ENCODE peak calls at places on chromosomes 7 and 10, in nine cellular contexts. One of them, this sample, is unnamed.

GRCh38 chr10:8331896-8332729 is 277.6 kb downstream of the GATA3 start:
- DNase-seq in DND-41: peak
- DNase-seq in adrenal gland: peak
- DNase-seq in heart right ventricle: peak
- DNase-seq in fibroblast of pulmonary artery: peak
- DNase-seq in choroid plexus epithelial cell: peak
- DNase-seq in prostate gland: peak
- DNase-seq in AG04449: no peak
- DNase-seq in fibroblast of mammary gland: peak
- DNase-seq in this sample: peak

GRCh38 chr7:38889872-38890432 is 19.0 kb downstream of the VPS41 start:
- DNase-seq in DND-41: no peak
- DNase-seq in AG04449: no peak
- DNase-seq in fibroblast of pulmonary artery: no peak
- DNase-seq in heart right ventricle: no peak
- DNase-seq in choroid plexus epithelial cell: no peak
- DNase-seq in adrenal gland: no peak
- DNase-seq in prostate gland: no peak
- DNase-seq in fibroblast of mammary gland: no peak
- DNase-seq in this sample: no peak

GRCh38 chr10:36351159-36351558 is 709.1 kb upstream of the FZD8 start:
- DNase-seq in DND-41: no peak
- DNase-seq in heart right ventricle: no peak
- DNase-seq in fibroblast of pulmonary artery: peak
- DNase-seq in prostate gland: peak
- DNase-seq in fibroblast of mammary gland: no peak
- DNase-seq in AG04449: no peak
- DNase-seq in choroid plexus epithelial cell: no peak
- DNase-seq in adrenal gland: no peak
- DNase-seq in this sample: peak

GRCh38 chr7:156620246-156620775 is 20.3 kb upstream of the RNF32 start:
- DNase-seq in fibroblast of mammary gland: no peak
- DNase-seq in choroid plexus epithelial cell: no peak
- DNase-seq in heart right ventricle: no peak
- DNase-seq in fibroblast of pulmonary artery: no peak
- DNase-seq in prostate gland: no peak
- DNase-seq in adrenal gland: no peak
- DNase-seq in DND-41: no peak
- DNase-seq in AG04449: no peak
- DNase-seq in this sample: no peak

GRCh38 chr10:30589441-30589840 is 40.1 kb downstream of the LYZL2 start:
- DNase-seq in AG04449: no peak
- DNase-seq in prostate gland: no peak
- DNase-seq in fibroblast of pulmonary artery: no peak
- DNase-seq in choroid plexus epithelial cell: no peak
- DNase-seq in adrenal gland: no peak
- DNase-seq in DND-41: no peak
- DNase-seq in fibroblast of mammary gland: no peak
- DNase-seq in heart right ventricle: no peak
- DNase-seq in this sample: no peak

GRCh38 chr7:153027210-153027609 is 267.7 kb downstream of the ACTR3B start:
- DNase-seq in prostate gland: no peak
- DNase-seq in adrenal gland: no peak
- DNase-seq in heart right ventricle: no peak
- DNase-seq in fibroblast of pulmonary artery: no peak
- DNase-seq in fibroblast of mammary gland: no peak
- DNase-seq in AG04449: no peak
- DNase-seq in DND-41: no peak
- DNase-seq in choroid plexus epithelial cell: no peak
- DNase-seq in this sample: no peak

GRCh38 chr7:90387470-90388240 is 15.6 kb upstream of the CLDN12 start:
- DNase-seq in adrenal gland: no peak
- DNase-seq in prostate gland: no peak
- DNase-seq in DND-41: no peak
- DNase-seq in choroid plexus epithelial cell: peak
- DNase-seq in fibroblast of pulmonary artery: peak
- DNase-seq in AG04449: no peak
- DNase-seq in fibroblast of mammary gland: peak
- DNase-seq in heart right ventricle: no peak
- DNase-seq in this sample: peak

GRCh38 chr7:129438839-129439640 is 4.8 kb downstream of the STRIP2 start:
- DNase-seq in prostate gland: no peak
- DNase-seq in heart right ventricle: no peak
- DNase-seq in AG04449: no peak
- DNase-seq in fibroblast of mammary gland: peak
- DNase-seq in DND-41: no peak
- DNase-seq in fibroblast of pulmonary artery: peak
- DNase-seq in adrenal gland: no peak
- DNase-seq in choroid plexus epithelial cell: peak
- DNase-seq in this sample: peak

GRCh38 chr7:129225206-129225930 is 538 bp downstream of the AHCYL2 start:
- DNase-seq in DND-41: peak
- DNase-seq in prostate gland: peak
- DNase-seq in fibroblast of pulmonary artery: peak
- DNase-seq in choroid plexus epithelial cell: peak
- DNase-seq in adrenal gland: peak
- DNase-seq in heart right ventricle: peak
- DNase-seq in AG04449: no peak
- DNase-seq in fibroblast of mammary gland: peak
- DNase-seq in this sample: peak

GRCh38 chr7:133629696-133630095 is 376.8 kb downstream of the EXOC4 start:
- DNase-seq in fibroblast of pulmonary artery: no peak
- DNase-seq in choroid plexus epithelial cell: no peak
- DNase-seq in heart right ventricle: no peak
- DNase-seq in AG04449: no peak
- DNase-seq in adrenal gland: no peak
- DNase-seq in DND-41: no peak
- DNase-seq in fibroblast of mammary gland: peak
- DNase-seq in prostate gland: no peak
- DNase-seq in this sample: no peak

GRCh38 chr7:48337012-48337621 is 165.9 kb downstream of the ABCA13 start:
- DNase-seq in AG04449: no peak
- DNase-seq in prostate gland: no peak
- DNase-seq in fibroblast of mammary gland: peak
- DNase-seq in DND-41: no peak
- DNase-seq in heart right ventricle: no peak
- DNase-seq in fibroblast of pulmonary artery: peak
- DNase-seq in adrenal gland: no peak
- DNase-seq in choroid plexus epithelial cell: peak
- DNase-seq in this sample: peak

GRCh38 chr10:100986952-100987684 is at the start of the genes MRPL43 and TWNK:
- DNase-seq in fibroblast of mammary gland: peak
- DNase-seq in AG04449: no peak
- DNase-seq in prostate gland: peak
- DNase-seq in heart right ventricle: peak
- DNase-seq in fibroblast of pulmonary artery: peak
- DNase-seq in choroid plexus epithelial cell: peak
- DNase-seq in DND-41: peak
- DNase-seq in adrenal gland: peak
- DNase-seq in this sample: peak

GRCh38 chr7:67518580-67518979 is 521.9 kb downstream of the TYW1 start:
- DNase-seq in heart right ventricle: peak
- DNase-seq in prostate gland: no peak
- DNase-seq in DND-41: no peak
- DNase-seq in AG04449: no peak
- DNase-seq in adrenal gland: peak
- DNase-seq in fibroblast of pulmonary artery: no peak
- DNase-seq in fibroblast of mammary gland: no peak
- DNase-seq in choroid plexus epithelial cell: no peak
- DNase-seq in this sample: no peak

GRCh38 chr7:23893942-23894890 is 184.2 kb downstream of the STK31 start:
- DNase-seq in DND-41: peak
- DNase-seq in fibroblast of pulmonary artery: peak
- DNase-seq in AG04449: no peak
- DNase-seq in heart right ventricle: no peak
- DNase-seq in prostate gland: no peak
- DNase-seq in adrenal gland: no peak
- DNase-seq in choroid plexus epithelial cell: peak
- DNase-seq in fibroblast of mammary gland: no peak
- DNase-seq in this sample: no peak

GRCh38 chr7:24926623-24927539 is 53.1 kb downstream of the OSBPL3 start:
- DNase-seq in choroid plexus epithelial cell: peak
- DNase-seq in DND-41: no peak
- DNase-seq in AG04449: peak
- DNase-seq in fibroblast of mammary gland: peak
- DNase-seq in fibroblast of pulmonary artery: peak
- DNase-seq in prostate gland: no peak
- DNase-seq in adrenal gland: no peak
- DNase-seq in heart right ventricle: no peak
- DNase-seq in this sample: peak

GRCh38 chr7:42831051-42831952 is 80.6 kb downstream of the C7orf25 start:
- DNase-seq in choroid plexus epithelial cell: peak
- DNase-seq in heart right ventricle: peak
- DNase-seq in prostate gland: peak
- DNase-seq in fibroblast of pulmonary artery: peak
- DNase-seq in DND-41: peak
- DNase-seq in AG04449: no peak
- DNase-seq in fibroblast of mammary gland: peak
- DNase-seq in adrenal gland: peak
- DNase-seq in this sample: peak

GRCh38 chr10:821322-821721 is 110.2 kb downstream of the LARP4B start:
- DNase-seq in AG04449: no peak
- DNase-seq in heart right ventricle: no peak
- DNase-seq in choroid plexus epithelial cell: peak
- DNase-seq in adrenal gland: no peak
- DNase-seq in DND-41: no peak
- DNase-seq in fibroblast of pulmonary artery: peak
- DNase-seq in fibroblast of mammary gland: peak
- DNase-seq in prostate gland: no peak
- DNase-seq in this sample: no peak

GRCh38 chr10:29840516-29841276 is 205.9 kb upstream of the SVIL start:
- DNase-seq in prostate gland: peak
- DNase-seq in fibroblast of mammary gland: no peak
- DNase-seq in heart right ventricle: no peak
- DNase-seq in fibroblast of pulmonary artery: no peak
- DNase-seq in AG04449: no peak
- DNase-seq in choroid plexus epithelial cell: no peak
- DNase-seq in adrenal gland: no peak
- DNase-seq in DND-41: no peak
- DNase-seq in this sample: no peak

DNA sequence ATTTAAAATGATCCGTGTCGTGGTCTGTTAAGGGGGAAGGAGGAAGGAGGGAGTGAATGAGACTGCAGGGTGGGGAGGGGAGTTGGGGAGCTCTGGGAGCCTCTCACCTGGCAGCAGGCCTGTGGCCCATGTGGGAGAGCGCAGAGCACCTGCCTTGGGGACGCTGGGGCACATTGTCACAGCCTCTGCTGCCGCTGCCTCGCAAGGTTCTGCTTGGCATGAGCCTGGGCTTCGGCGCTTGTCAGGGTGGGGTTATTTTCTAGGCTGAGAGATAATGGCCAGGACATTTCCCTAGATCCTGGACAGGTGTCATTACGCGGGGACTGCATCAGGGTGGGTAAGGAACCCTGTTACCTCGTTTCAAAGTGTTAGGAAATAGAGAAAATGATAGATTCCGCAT is 2.2 kb upstream of the SUN1 start:
- DNase-seq in choroid plexus epithelial cell: no peak
- DNase-seq in prostate gland: no peak
- DNase-seq in AG04449: no peak
- DNase-seq in DND-41: no peak
- DNase-seq in fibroblast of mammary gland: no peak
- DNase-seq in adrenal gland: no peak
- DNase-seq in heart right ventricle: no peak
- DNase-seq in fibroblast of pulmonary artery: no peak
- DNase-seq in this sample: no peak
- H3K4me3 ChIP-seq in choroid plexus epithelial cell: no peak
- H3K4me3 ChIP-seq in prostate gland: no peak
- H3K4me3 ChIP-seq in AG04449: no peak
- H3K4me3 ChIP-seq in DND-41: no peak
- H3K4me3 ChIP-seq in fibroblast of mammary gland: no peak
- H3K4me3 ChIP-seq in adrenal gland: no peak
- H3K4me3 ChIP-seq in heart right ventricle: no peak
- H3K4me3 ChIP-seq in fibroblast of pulmonary artery: no peak
- H3K4me3 ChIP-seq in this sample: no peak

GRCh38 chr7:82729172-82730030 is 285.8 kb upstream of the CACNA2D1 start:
- DNase-seq in fibroblast of mammary gland: peak
- DNase-seq in adrenal gland: no peak
- DNase-seq in heart right ventricle: no peak
- DNase-seq in AG04449: no peak
- DNase-seq in prostate gland: peak
- DNase-seq in DND-41: peak
- DNase-seq in fibroblast of pulmonary artery: peak
- DNase-seq in choroid plexus epithelial cell: peak
- DNase-seq in this sample: peak
- TF ChIP-seq CTCF in fibroblast of mammary gland: peak
- TF ChIP-seq CTCF in adrenal gland: peak
- TF ChIP-seq CTCF in heart right ventricle: peak
- TF ChIP-seq CTCF in AG04449: peak
- TF ChIP-seq CTCF in prostate gland: peak
- TF ChIP-seq CTCF in DND-41: peak
- TF ChIP-seq CTCF in fibroblast of pulmonary artery: peak
- TF ChIP-seq CTCF in choroid plexus epithelial cell: peak
- TF ChIP-seq CTCF in this sample: peak

DNA sequence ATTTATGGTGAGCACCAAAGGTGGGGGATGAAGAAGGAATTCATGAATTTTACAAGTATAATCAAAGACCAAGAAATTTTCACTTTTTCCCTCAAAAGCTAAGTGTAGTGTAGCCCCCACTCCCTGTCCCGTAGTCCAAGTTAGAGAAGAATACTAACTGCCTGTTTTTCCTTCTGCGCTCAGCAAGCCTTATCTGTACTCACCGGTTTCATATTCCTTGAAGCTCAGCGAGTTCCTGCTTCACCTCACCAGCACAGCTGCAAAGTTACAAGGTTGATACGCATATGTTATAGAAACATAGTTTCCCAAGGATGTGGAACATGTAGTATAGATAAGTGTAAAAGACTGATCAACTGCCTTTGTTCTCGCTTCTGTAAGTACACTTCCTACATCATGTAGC is 16.0 kb upstream of the ZNF33B start:
- DNase-seq in fibroblast of mammary gland: no peak
- DNase-seq in AG04449: no peak
- DNase-seq in choroid plexus epithelial cell: no peak
- DNase-seq in adrenal gland: no peak
- DNase-seq in prostate gland: no peak
- DNase-seq in DND-41: no peak
- DNase-seq in heart right ventricle: no peak
- DNase-seq in fibroblast of pulmonary artery: no peak
- DNase-seq in this sample: no peak
- H3K4me3 ChIP-seq in fibroblast of mammary gland: no peak
- H3K4me3 ChIP-seq in AG04449: no peak
- H3K4me3 ChIP-seq in choroid plexus epithelial cell: no peak
- H3K4me3 ChIP-seq in adrenal gland: no peak
- H3K4me3 ChIP-seq in prostate gland: no peak
- H3K4me3 ChIP-seq in DND-41: no peak
- H3K4me3 ChIP-seq in heart right ventricle: no peak
- H3K4me3 ChIP-seq in fibroblast of pulmonary artery: no peak
- H3K4me3 ChIP-seq in this sample: no peak

GRCh38 chr10:77715081-77715480 is 77.5 kb upstream of the KCNMA1 start:
- DNase-seq in DND-41: no peak
- DNase-seq in fibroblast of pulmonary artery: no peak
- DNase-seq in adrenal gland: no peak
- DNase-seq in heart right ventricle: no peak
- DNase-seq in choroid plexus epithelial cell: no peak
- DNase-seq in fibroblast of mammary gland: no peak
- DNase-seq in prostate gland: no peak
- DNase-seq in AG04449: no peak
- DNase-seq in this sample: peak
- TF ChIP-seq CTCF in DND-41: peak
- TF ChIP-seq CTCF in fibroblast of pulmonary artery: peak
- TF ChIP-seq CTCF in adrenal gland: no peak
- TF ChIP-seq CTCF in heart right ventricle: no peak
- TF ChIP-seq CTCF in choroid plexus epithelial cell: no peak
- TF ChIP-seq CTCF in fibroblast of mammary gland: no peak
- TF ChIP-seq CTCF in prostate gland: peak
- TF ChIP-seq CTCF in AG04449: no peak
- TF ChIP-seq CTCF in this sample: peak

GRCh38 chr7:31316876-31317275 is 23.6 kb downstream of the NEUROD6 start:
- DNase-seq in DND-41: no peak
- DNase-seq in heart right ventricle: no peak
- DNase-seq in prostate gland: no peak
- DNase-seq in fibroblast of pulmonary artery: no peak
- DNase-seq in fibroblast of mammary gland: no peak
- DNase-seq in adrenal gland: no peak
- DNase-seq in choroid plexus epithelial cell: no peak
- DNase-seq in AG04449: no peak
- DNase-seq in this sample: no peak
- H3K4me3 ChIP-seq in DND-41: no peak
- H3K4me3 ChIP-seq in heart right ventricle: no peak
- H3K4me3 ChIP-seq in prostate gland: no peak
- H3K4me3 ChIP-seq in fibroblast of pulmonary artery: no peak
- H3K4me3 ChIP-seq in fibroblast of mammary gland: no peak
- H3K4me3 ChIP-seq in adrenal gland: no peak
- H3K4me3 ChIP-seq in choroid plexus epithelial cell: no peak
- H3K4me3 ChIP-seq in AG04449: no peak
- H3K4me3 ChIP-seq in this sample: no peak

This sample was measured in epithelial cell of esophagus.